ENCODE peak calls at places on chromosomes 4 and X, in six cellular contexts. A, V, N, P, B and J are unnamed samples.

GRCh38 chrX:24426340-24426913 is 38.7 kb upstream of the PDK3 start:
- DNase-seq in A (peak), V (no peak), N (no peak), P (no peak), B (no peak), J (peak)

GRCh38 chrX:40531056-40531826 is 49.5 kb upstream of the ATP6AP2 start:
- DNase-seq in A (peak), V (no peak), N (peak), P (no peak), B (no peak), J (no peak)

GRCh38 chrX:154748712-154749339 is 2.1 kb downstream of the GAB3 start:
- DNase-seq in A (peak), V (no peak), N (peak), P (peak), B (no peak), J (no peak)

GRCh38 chr4:17152941-17153340 is 254.5 kb upstream of the LDB2 start:
- DNase-seq in A (no peak), V (no peak), N (no peak), P (no peak), B (no peak), J (no peak)

GRCh38 chr4:6343950-6344408 is 74.3 kb downstream of the WFS1 start:
- DNase-seq in A (peak), V (no peak), N (peak), P (no peak), B (no peak), J (peak)

GRCh38 chr4:159227984-159228383 is 125.1 kb downstream of the RAPGEF2 start:
- DNase-seq in A (peak), V (peak), N (no peak), P (peak), B (peak), J (peak)

GRCh38 chr4:146368209-146368608 is 153.5 kb downstream of the SLC10A7 start:
- DNase-seq in A (no peak), V (no peak), N (no peak), P (no peak), B (no peak), J (no peak)

GRCh38 chrX:64394059-64394873 is 986 bp downstream of the MTMR8 start:
- DNase-seq in A (no peak), V (no peak), N (no peak), P (no peak), B (no peak), J (no peak)

GRCh38 chrX:9342581-9343051 is 122.2 kb upstream of the TBL1X start:
- DNase-seq in A (peak), V (peak), N (peak), P (peak), B (peak), J (no peak)

GRCh38 chr4:92791876-92792490 is 488.2 kb downstream of the GRID2 start:
- DNase-seq in A (no peak), V (no peak), N (no peak), P (no peak), B (no peak), J (peak)

GRCh38 chr4:19700951-19701350 is 550.8 kb upstream of the SLIT2 start:
- DNase-seq in A (peak), V (no peak), N (no peak), P (no peak), B (no peak), J (no peak)

GRCh38 chr4:165461176-165461835 is 82.5 kb downstream of the CPE start:
- DNase-seq in A (peak), V (no peak), N (no peak), P (peak), B (no peak), J (no peak)

GRCh38 chr4:40380647-40381046 is 45.5 kb downstream of the CHRNA9 start:
- DNase-seq in A (no peak), V (no peak), N (no peak), P (no peak), B (no peak), J (no peak)

GRCh38 chrX:97363843-97364242 is 480.1 kb downstream of the RPA4 start:
- DNase-seq in A (no peak), V (no peak), N (no peak), P (no peak), B (no peak), J (no peak)

GRCh38 chrX:128106630-128107029 is 54.4 kb upstream of the ACTRT1 start:
- DNase-seq in A (peak), V (no peak), N (peak), P (no peak), B (no peak), J (no peak)

GRCh38 chr4:20062054-20062453 is 189.7 kb upstream of the SLIT2 start:
- DNase-seq in A (no peak), V (no peak), N (no peak), P (no peak), B (no peak), J (no peak)

GRCh38 chr4:48180234-48180633 is 46.2 kb upstream of the TXK start:
- DNase-seq in A (no peak), V (no peak), N (no peak), P (no peak), B (no peak), J (no peak)

GRCh38 chr4:48178931-48179330 is 44.9 kb upstream of the TXK start:
- DNase-seq in A (no peak), V (no peak), N (no peak), P (no peak), B (no peak), J (no peak)

GRCh38 chr4:48175806-48176205 is 41.8 kb upstream of the TXK start:
- DNase-seq in A (peak), V (no peak), N (no peak), P (no peak), B (no peak), J (no peak)

GRCh38 chr4:48173055-48173991 is 39.3 kb upstream of the TXK start:
- DNase-seq in A (peak), V (no peak), N (no peak), P (peak), B (no peak), J (no peak)

DNA sequence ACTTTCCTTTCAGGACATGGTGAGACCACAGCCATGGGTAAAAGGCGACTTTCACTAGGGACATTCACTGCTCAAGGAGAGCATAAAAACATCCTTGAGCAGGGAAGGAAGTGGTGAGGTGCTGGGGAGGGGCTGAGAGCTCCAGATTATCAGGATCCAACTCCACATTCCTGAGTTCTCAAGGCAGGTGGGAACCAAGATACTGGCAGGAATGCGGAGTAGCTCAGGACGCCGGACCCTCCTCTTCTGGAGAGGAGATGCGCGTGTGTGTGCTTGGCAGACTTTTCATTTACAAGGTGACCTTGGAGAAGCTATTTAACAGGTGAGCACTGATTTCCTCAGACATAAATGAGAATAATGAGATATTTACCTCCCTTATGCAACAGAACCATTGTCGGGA is 41.3 kb upstream of the TXK start:
- DNase-seq in A (no peak), V (no peak), N (no peak), P (no peak), B (no peak), J (no peak)
- H3K27ac ChIP-seq in A (no peak), V (no peak), N (no peak), P (no peak), B (no peak), J (no peak)

DNA sequence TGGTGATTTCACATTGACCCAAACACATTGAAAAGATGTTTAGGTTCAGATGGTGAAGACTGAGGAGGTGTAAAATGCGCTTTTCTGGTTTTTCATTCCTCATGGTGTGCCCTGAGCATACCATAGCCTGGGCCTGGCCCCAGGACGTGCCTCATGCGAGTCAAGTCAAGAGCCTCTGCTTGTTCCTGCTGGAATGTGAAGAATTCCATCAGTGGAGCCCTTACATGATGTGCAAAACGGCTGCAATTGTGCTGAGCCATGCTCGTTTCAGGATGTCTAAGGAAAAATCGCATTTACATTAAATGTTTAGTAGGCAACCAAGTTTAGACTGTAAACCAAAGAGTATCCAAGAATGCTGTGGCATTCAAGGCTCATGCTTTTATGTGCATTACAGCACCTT is 34.9 kb downstream of the GYG2 start:
- DNase-seq in A (peak), V (no peak), N (no peak), P (no peak), B (no peak), J (no peak)
- H3K27ac ChIP-seq in A (no peak), V (no peak), N (no peak), P (no peak), B (no peak), J (no peak)

DNA sequence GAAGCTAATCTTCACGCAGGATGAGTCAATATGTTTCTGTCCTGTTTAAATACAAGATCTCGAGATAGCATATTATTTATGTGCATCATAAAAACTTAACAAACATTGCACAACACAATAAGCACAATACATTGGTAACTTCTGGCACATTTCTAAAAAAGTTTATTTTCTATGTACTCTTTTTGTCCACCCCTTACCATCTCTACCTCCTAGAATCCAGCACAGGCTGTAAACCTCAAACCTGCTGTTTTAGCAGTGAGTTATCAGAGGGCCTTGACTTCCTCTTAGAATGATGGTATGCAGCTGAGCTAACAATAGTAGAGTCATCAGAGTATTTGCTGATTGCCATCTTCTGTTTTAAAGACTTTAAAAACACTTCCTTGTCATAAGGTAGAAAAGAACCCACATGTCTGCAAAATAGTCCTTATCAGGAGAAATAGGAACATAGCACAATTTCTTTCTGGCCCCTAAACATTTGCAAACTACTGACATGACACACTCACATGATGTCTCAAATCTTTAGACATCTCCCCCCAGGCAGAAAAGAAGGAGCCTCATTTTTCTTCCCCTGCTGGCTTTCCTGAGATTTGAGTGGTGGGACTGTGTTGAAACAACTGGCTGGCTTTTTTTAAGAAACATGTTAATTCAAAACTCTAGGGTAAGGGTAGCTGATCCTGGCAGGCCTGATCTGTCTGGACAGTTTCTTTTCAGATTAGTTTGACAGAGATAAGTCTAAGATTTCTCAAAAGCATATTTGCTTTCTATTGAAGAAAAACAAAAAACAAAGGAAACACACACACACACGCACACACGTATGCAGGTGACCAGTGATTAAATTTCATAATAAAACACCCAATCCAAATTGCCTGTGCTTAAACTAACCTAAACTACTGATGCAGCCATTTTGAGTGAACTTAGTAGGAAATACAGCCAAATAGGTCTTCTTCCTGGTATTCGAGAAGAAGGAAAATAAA is 10.3 kb upstream of the CCNG2 start:
- DNase-seq in A (peak), V (no peak), N (no peak), P (no peak), B (no peak), J (no peak)
- H3K27ac ChIP-seq in A (no peak), V (no peak), N (no peak), P (peak), B (no peak), J (peak)

GRCh38 chr4:187333151-187333550 is 609.5 kb upstream of the FAT1 start:
- DNase-seq in A (no peak), V (no peak), N (no peak), P (no peak), B (no peak), J (no peak)
- H3K27ac ChIP-seq in A (no peak), V (no peak), N (no peak), P (no peak), B (no peak), J (no peak)

DNA sequence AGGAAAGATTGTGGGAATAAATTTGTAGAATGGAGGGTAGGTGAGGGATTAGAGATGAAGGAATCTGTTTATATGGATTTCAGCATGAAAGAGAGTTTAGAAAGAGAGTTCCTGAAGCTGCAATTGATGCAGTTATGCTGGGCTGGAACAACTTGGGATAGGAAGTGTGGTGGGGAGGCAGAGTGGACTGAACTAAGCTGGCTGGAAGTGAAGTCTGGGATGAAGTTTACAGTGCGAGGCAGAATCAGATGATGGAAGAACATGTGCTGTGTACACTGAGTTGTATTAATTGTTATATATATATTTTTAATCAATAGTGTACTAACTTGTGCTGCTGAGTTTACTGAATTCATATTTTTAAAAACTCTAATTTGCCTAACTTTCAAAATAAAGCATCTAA is 461.9 kb downstream of the SPRY1 start:
- DNase-seq in A (no peak), V (no peak), N (no peak), P (no peak), B (no peak), J (no peak)
- H3K27ac ChIP-seq in A (no peak), V (peak), N (no peak), P (no peak), B (peak), J (no peak)